ENCODE peak calls at places on chromosomes 16 and 17, in six cellular contexts. K, A, E, Q, D and O are unnamed samples.

GRCh38 chr16:88013766-88014165 is 62.5 kb downstream of the BANP start:
- DNase-seq in K (no peak), Q (no peak), D (no peak), A (no peak), E (no peak), O (no peak)

GRCh38 chr17:77365584-77366186 is 224.9 kb downstream of the SEC14L1 start:
- DNase-seq in D (no peak), A (peak; percentile 80), E (no peak), Q (peak; percentile 80), K (peak; percentile 85), O (peak; percentile 84)

GRCh38 chr17:6479626-6480324 is 35.5 kb downstream of the PIMREG start:
- DNase-seq in A (no peak), E (no peak), Q (no peak), K (no peak), D (no peak), O (no peak)

GRCh38 chr17:62075308-62075815 is 10.3 kb upstream of the MED13 start:
- DNase-seq in A (no peak), D (no peak), E (no peak), K (no peak), Q (no peak), O (peak; percentile 32)

GRCh38 chr16:86074651-86075487 is 175.9 kb downstream of the IRF8 start:
- DNase-seq in D (no peak), K (peak; percentile 11), Q (no peak), A (peak; percentile 44), E (no peak), O (no peak)

GRCh38 chr17:7222972-7223292 is 3.2 kb downstream of the ACADVL start:
- DNase-seq in A (no peak), D (no peak), Q (peak; percentile 17), E (no peak), K (no peak), O (no peak)

GRCh38 chr17:40350410-40351184 is 13.9 kb downstream of the GJD3 start:
- DNase-seq in E (no peak), A (no peak), D (no peak), K (no peak), Q (no peak), O (no peak)

GRCh38 chr16:89398924-89399323 is 91.4 kb downstream of the ANKRD11 start:
- DNase-seq in E (no peak), A (no peak), K (no peak), Q (no peak), D (no peak), O (no peak)

GRCh38 chr16:84925773-84926372 is 85.5 kb downstream of the ZDHHC7 start:
- DNase-seq in E (no peak), K (peak; percentile 68), D (no peak), Q (no peak), A (no peak), O (no peak)

GRCh38 chr16:47211218-47211617 is 67.5 kb upstream of the NETO2 start:
- DNase-seq in E (no peak), Q (no peak), K (no peak), A (no peak), D (no peak), O (no peak)

GRCh38 chr16:16073884-16074781 is 124.7 kb downstream of the ABCC1 start:
- DNase-seq in Q (no peak), D (peak; percentile 20), K (no peak), A (no peak), E (no peak), O (peak; percentile 90)

GRCh38 chr17:17568772-17569195 is 22.7 kb downstream of the PEMT start:
- DNase-seq in Q (peak; percentile 74), A (peak; percentile 80), D (peak; percentile 52), E (no peak), K (no peak), O (peak; percentile 81)

GRCh38 chr17:83053021-83053778 is 26.2 kb upstream of the METRNL start:
- DNase-seq in E (no peak), K (no peak), D (no peak), Q (no peak), A (peak; percentile 48), O (peak; percentile 25)

GRCh38 chr16:89033796-89034572 is 57.0 kb upstream of the CBFA2T3 start:
- DNase-seq in Q (peak; percentile 9), D (no peak), A (no peak), E (no peak), K (no peak), O (no peak)

GRCh38 chr17:57317016-57317415 is 60.7 kb downstream of the MSI2 start:
- DNase-seq in D (no peak), Q (no peak), K (no peak), A (no peak), E (no peak), O (no peak)

GRCh38 chr16:30602595-30603277 is 7.5 kb downstream of the ZNF689 start:
- DNase-seq in Q (no peak), A (no peak), E (no peak), D (no peak), K (no peak), O (no peak)

GRCh38 chr17:78653382-78653781 is 76.2 kb upstream of the DNAH17 start:
- DNase-seq in E (no peak), Q (no peak), A (no peak), D (no peak), K (no peak), O (peak; percentile 71)

GRCh38 chr16:11145173-11145820 is 110.7 kb downstream of the SOCS1 start:
- DNase-seq in E (no peak), A (no peak), D (no peak), K (peak; percentile 57), Q (peak; percentile 66), O (no peak)

GRCh38 chr16:50464325-50465290 is 83.6 kb upstream of the NKD1 start:
- DNase-seq in A (peak; percentile 36), Q (no peak), E (no peak), D (no peak), K (no peak), O (no peak)

GRCh38 chr17:80096531-80097306 is 4.7 kb upstream of the GAA start:
- DNase-seq in A (no peak), K (no peak), E (no peak), Q (no peak), D (no peak), O (no peak)

GRCh38 chr16:22322021-22322471 is 24.8 kb downstream of the POLR3E start:
- DNase-seq in K (no peak), E (no peak), A (peak; percentile 43), Q (no peak), D (no peak), O (no peak)

GRCh38 chr17:17073006-17073626 is 30.9 kb downstream of the MPRIP start:
- DNase-seq in Q (no peak), D (no peak), A (no peak), K (no peak), E (no peak), O (no peak)

GRCh38 chr16:21962475-21962874 is 9.3 kb downstream of the UQCRC2 start:
- DNase-seq in Q (no peak), A (no peak), D (no peak), E (no peak), K (no peak), O (no peak)

GRCh38 chr16:70253291-70254094 is 1.8 kb upstream of the EXOSC6 start:
- DNase-seq in Q (no peak), K (no peak), D (peak; percentile 50), E (no peak), A (peak; percentile 66), O (peak; percentile 51)

GRCh38 chr16:70250748-70251650 is 741 bp downstream of the EXOSC6 start:
- DNase-seq in Q (peak; percentile 42), A (peak; percentile 60), K (peak; percentile 25), E (no peak), D (no peak), O (peak; percentile 69)

GRCh38 chr16:70254095-70254964 is 2.6 kb upstream of the EXOSC6 start:
- DNase-seq in K (no peak), E (no peak), A (no peak), D (no peak), Q (no peak), O (no peak)

GRCh38 chr16:70251651-70252354 is at the start of gene EXOSC6:
- DNase-seq in A (peak; percentile 96), D (peak; percentile 97), E (peak; percentile 65), K (peak; percentile 92), Q (peak; percentile 91), O (peak; percentile 96)

DNA sequence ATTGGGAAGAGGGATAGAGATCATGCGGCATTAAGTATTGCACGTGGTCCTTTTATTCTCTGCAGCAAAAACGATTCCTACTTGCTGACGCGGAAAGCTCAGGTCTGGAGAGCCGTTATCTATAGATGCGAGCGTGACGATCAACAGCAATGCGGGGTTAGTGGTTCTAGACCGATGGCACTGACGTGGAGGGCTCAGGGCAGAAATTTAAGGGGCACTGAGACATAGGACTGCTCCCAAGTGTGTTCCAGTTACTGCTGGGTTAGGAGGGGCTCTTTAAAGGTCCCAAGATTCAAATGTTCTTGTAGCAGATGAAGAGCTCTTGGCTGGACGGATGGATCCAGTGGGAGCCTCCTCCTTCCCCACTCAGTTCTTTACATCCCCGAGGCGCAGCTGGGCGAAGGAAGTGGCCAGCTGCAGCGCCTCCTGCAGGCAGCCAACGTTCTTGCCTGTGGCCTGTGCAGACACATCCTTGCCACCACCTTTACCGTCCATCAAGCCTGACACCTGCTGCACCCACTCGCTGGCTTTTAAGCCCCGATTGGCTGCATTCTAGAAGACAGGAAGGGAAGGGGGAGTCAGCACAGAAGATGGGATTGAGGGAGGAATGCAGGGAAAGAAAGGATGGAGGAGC is 732 bp upstream of the EXOSC6 start:
- DNase-seq in A (no peak), K (no peak), E (no peak), Q (no peak), D (peak; percentile 13), O (peak; percentile 15)
- TF ChIP-seq CTCF in A (peak; percentile 4), K (peak; percentile 14), E (peak; percentile 69), Q (no peak), D (peak; percentile 71), O (peak; percentile 51)

GRCh38 chr16:1338855-1339675 is 5.6 kb downstream of the BAIAP3 start:
- DNase-seq in A (peak; percentile 67), D (no peak), K (no peak), E (no peak), Q (no peak), O (no peak)
- H3K4me1 ChIP-seq in A (peaks cover 3% of the 10 kb centered on the region), D (peaks cover 18% of the 10 kb centered on the region), K (no peaks in the 10 kb centered on the region), E (peaks cover 9% of the 10 kb centered on the region), Q (peaks cover 5% of the 10 kb centered on the region), O (no peaks in the 10 kb centered on the region)

GRCh38 chr17:81345211-81346089 is 49.8 kb upstream of the BAHCC1 start:
- DNase-seq in D (peak; percentile 72), A (peak; percentile 88), E (peak; percentile 45), K (peak; percentile 88), Q (peak; percentile 94), O (peak; percentile 89)
- TF ChIP-seq CTCF in D (no peak), A (peak; percentile 57), E (no peak), K (peak; percentile 32), Q (peak; percentile 39), O (peak; percentile 32)

GRCh38 chr17:50117202-50118040 is 12.5 kb downstream of the SAMD14 start:
- DNase-seq in D (peak; percentile 38), Q (peak; percentile 65), K (no peak), A (peak; percentile 75), E (no peak), O (peak; percentile 71)
- H3K4me1 ChIP-seq in D (no peaks in the 10 kb centered on the region), Q (peaks cover 22% of the 10 kb centered on the region), K (peaks cover 6% of the 10 kb centered on the region), A (peaks cover 5% of the 10 kb centered on the region), E (peaks cover 11% of the 10 kb centered on the region), O (peaks cover 9% of the 10 kb centered on the region)

GRCh38 chr16:80938035-80938927 is 68.4 kb downstream of the CMC2 start:
- DNase-seq in A (peak; percentile 50), D (no peak), K (peak; percentile 58), Q (peak; percentile 56), E (peak; percentile 65), O (no peak)
- TF ChIP-seq CTCF in A (no peak), D (no peak), K (no peak), Q (no peak), E (no peak), O (peak; percentile 13)